ENCODE peak calls at places on chromosomes 3 and 15, in six cellular contexts. One of them, this sample, is unnamed.

GRCh38 chr15:31160297-31160696 is 58.8 kb upstream of the TRPM1 start:
- DNase-seq in upper lobe of right lung: no peak
- DNase-seq in hippocampal formation: no peak
- DNase-seq in astrocyte of the spinal cord: no peak
- DNase-seq in choroid plexus epithelial cell: no peak
- DNase-seq in fibroblast of lung: no peak
- DNase-seq in this sample: no peak

GRCh38 chr3:42369832-42370231 is 40.6 kb downstream of the LYZL4 start:
- DNase-seq in upper lobe of right lung: no peak
- DNase-seq in hippocampal formation: no peak
- DNase-seq in astrocyte of the spinal cord: no peak
- DNase-seq in choroid plexus epithelial cell: no peak
- DNase-seq in fibroblast of lung: no peak
- DNase-seq in this sample: no peak

GRCh38 chr15:72782993-72783562 is 480 bp downstream of the ADPGK start:
- DNase-seq in upper lobe of right lung: no peak
- DNase-seq in hippocampal formation: peak
- DNase-seq in astrocyte of the spinal cord: no peak
- DNase-seq in choroid plexus epithelial cell: peak
- DNase-seq in fibroblast of lung: no peak
- DNase-seq in this sample: no peak

GRCh38 chr3:44045476-44046275 is 196.0 kb upstream of the TOPAZ1 start:
- DNase-seq in upper lobe of right lung: no peak
- DNase-seq in hippocampal formation: no peak
- DNase-seq in astrocyte of the spinal cord: peak
- DNase-seq in choroid plexus epithelial cell: peak
- DNase-seq in fibroblast of lung: peak
- DNase-seq in this sample: no peak

GRCh38 chr3:160665784-160666526 is 11.0 kb upstream of the ARL14 start:
- DNase-seq in upper lobe of right lung: no peak
- DNase-seq in hippocampal formation: no peak
- DNase-seq in astrocyte of the spinal cord: peak
- DNase-seq in choroid plexus epithelial cell: peak
- DNase-seq in fibroblast of lung: peak
- DNase-seq in this sample: no peak

GRCh38 chr3:98971183-98971681 is 69.7 kb upstream of the DCBLD2 start:
- DNase-seq in upper lobe of right lung: no peak
- DNase-seq in hippocampal formation: no peak
- DNase-seq in astrocyte of the spinal cord: peak
- DNase-seq in choroid plexus epithelial cell: peak
- DNase-seq in fibroblast of lung: peak
- DNase-seq in this sample: no peak

GRCh38 chr3:177610677-177611654 is 413.7 kb upstream of the TBL1XR1 start:
- DNase-seq in upper lobe of right lung: no peak
- DNase-seq in hippocampal formation: no peak
- DNase-seq in astrocyte of the spinal cord: peak
- DNase-seq in choroid plexus epithelial cell: no peak
- DNase-seq in fibroblast of lung: peak
- DNase-seq in this sample: no peak

GRCh38 chr15:27059610-27060202 is 88.7 kb downstream of the GABRG3 start:
- DNase-seq in upper lobe of right lung: no peak
- DNase-seq in hippocampal formation: peak
- DNase-seq in astrocyte of the spinal cord: peak
- DNase-seq in choroid plexus epithelial cell: peak
- DNase-seq in fibroblast of lung: peak
- DNase-seq in this sample: no peak